ENCODE peak calls at places on chromosomes 2 and 18, in five cellular contexts. F, E, A, P and X are unnamed samples.

GRCh38 chr2:160784034-160784433 is 290.4 kb upstream of the RBMS1 start:
- DNase-seq in F (no peak), E (no peak), A (no peak), P (no peak), X (no peak)

GRCh38 chr18:21315741-21316187 is 73.7 kb downstream of the GREB1L start:
- DNase-seq in F (no peak), E (no peak), A (no peak), P (peak; percentile 88), X (no peak)

GRCh38 chr2:38128653-38129052 is 52.7 kb upstream of the CYP1B1 start:
- DNase-seq in F (no peak), E (no peak), A (peak; percentile 78), P (no peak), X (no peak)

GRCh38 chr18:49207373-49207772 is 253.1 kb downstream of the DYM start:
- DNase-seq in F (no peak), E (no peak), A (no peak), P (peak; percentile 89), X (no peak)

GRCh38 chr2:109279243-109279860 is 150.3 kb downstream of the SH3RF3 start:
- DNase-seq in F (no peak), E (no peak), A (peak; percentile 51), P (peak; percentile 54), X (no peak)

GRCh38 chr2:133314761-133315160 is 253.5 kb downstream of the NCKAP5 start:
- DNase-seq in F (no peak), E (no peak), A (no peak), P (no peak), X (no peak)

GRCh38 chr2:173101687-173102086 is 26.0 kb downstream of the MAP3K20 start:
- DNase-seq in F (no peak), E (no peak), A (no peak), P (no peak), X (no peak)

GRCh38 chr2:239400000-239400831 is 604 bp downstream of the HDAC4 start:
- DNase-seq in F (peak; percentile 67), E (no peak), A (peak; percentile 72), P (no peak), X (peak; percentile 26)

GRCh38 chr2:232646726-232647125 is 13.3 kb downstream of the EFHD1 start:
- DNase-seq in F (no peak), E (no peak), A (no peak), P (no peak), X (no peak)

GRCh38 chr18:44599409-44599808 is 81.3 kb upstream of the SETBP1 start:
- DNase-seq in F (no peak), E (no peak), A (no peak), P (peak; percentile 83), X (no peak)

GRCh38 chr2:88032070-88032702 is 15.8 kb upstream of the RNU2-63P start:
- DNase-seq in F (no peak), E (no peak), A (no peak), P (no peak), X (no peak)

GRCh38 chr18:9380571-9381390 is 46.2 kb downstream of the TWSG1 start:
- DNase-seq in F (no peak), E (no peak), A (no peak), P (peak; percentile 57), X (no peak)

GRCh38 chr18:73752965-73753364 is 394.7 kb downstream of the FBXO15 start:
- DNase-seq in F (no peak), E (no peak), A (no peak), P (peak; percentile 37), X (no peak)

GRCh38 chr2:164777847-164778246 is 63.8 kb downstream of the COBLL1 start:
- DNase-seq in F (no peak), E (no peak), A (no peak), P (peak; percentile 21), X (no peak)

GRCh38 chr2:234334146-234334545 is 162.7 kb downstream of the ARL4C start:
- DNase-seq in F (no peak), E (no peak), A (no peak), P (no peak), X (no peak)

GRCh38 chr2:99572380-99572779 is 82.6 kb upstream of the REV1 start:
- DNase-seq in F (no peak), E (no peak), A (no peak), P (peak; percentile 44), X (no peak)

GRCh38 chr2:179440642-179441251 is 176.1 kb upstream of the SESTD1 start:
- DNase-seq in F (peak; percentile 41), E (peak; percentile 10), A (no peak), P (peak; percentile 23), X (peak; percentile 32)

GRCh38 chr2:149799296-149799695 is 211.7 kb upstream of the MMADHC start:
- DNase-seq in F (peak; percentile 12), E (no peak), A (no peak), P (peak; percentile 9), X (no peak)

GRCh38 chr2:120767486-120768005 is 31.9 kb downstream of the GLI2 start:
- DNase-seq in F (no peak), E (no peak), A (peak; percentile 51), P (no peak), X (no peak)

GRCh38 chr2:67050621-67051020 is 346.5 kb upstream of the ETAA1 start:
- DNase-seq in F (no peak), E (no peak), A (no peak), P (no peak), X (no peak)

GRCh38 chr2:131039908-131040660 is 53.2 kb downstream of the FAM168B start:
- DNase-seq in F (no peak), E (peak; percentile 32), A (peak; percentile 59), P (no peak), X (peak; percentile 40)

GRCh38 chr2:53911434-53912189 is 51.8 kb upstream of the GPR75 start:
- DNase-seq in F (no peak), E (no peak), A (no peak), P (peak; percentile 3), X (no peak)

GRCh38 chr18:51361130-51361860 is 163.8 kb upstream of the MEX3C start:
- DNase-seq in F (no peak), E (no peak), A (no peak), P (no peak), X (no peak)

GRCh38 chr18:3075491-3075890 is 62.5 kb upstream of the LPIN2 start:
- DNase-seq in F (no peak), E (no peak), A (no peak), P (peak; percentile 17), X (no peak)

GRCh38 chr2:173571021-173571821 is 216.5 kb downstream of the CDCA7 start:
- DNase-seq in F (peak; percentile 59), E (no peak), A (no peak), P (peak; percentile 35), X (no peak)

GRCh38 chr18:6891788-6892187 is 162.3 kb downstream of the ARHGAP28 start:
- DNase-seq in F (peak; percentile 27), E (no peak), A (no peak), P (no peak), X (no peak)

GRCh38 chr18:79139206-79139605 is 70.0 kb downstream of the ATP9B start:
- DNase-seq in F (peak; percentile 17), E (peak; percentile 17), A (no peak), P (no peak), X (peak; percentile 32)

GRCh38 chr18:38635706-38636105 is 1070.1 kb upstream of the CELF4 start:
- DNase-seq in F (no peak), E (no peak), A (no peak), P (no peak), X (no peak)

DNA sequence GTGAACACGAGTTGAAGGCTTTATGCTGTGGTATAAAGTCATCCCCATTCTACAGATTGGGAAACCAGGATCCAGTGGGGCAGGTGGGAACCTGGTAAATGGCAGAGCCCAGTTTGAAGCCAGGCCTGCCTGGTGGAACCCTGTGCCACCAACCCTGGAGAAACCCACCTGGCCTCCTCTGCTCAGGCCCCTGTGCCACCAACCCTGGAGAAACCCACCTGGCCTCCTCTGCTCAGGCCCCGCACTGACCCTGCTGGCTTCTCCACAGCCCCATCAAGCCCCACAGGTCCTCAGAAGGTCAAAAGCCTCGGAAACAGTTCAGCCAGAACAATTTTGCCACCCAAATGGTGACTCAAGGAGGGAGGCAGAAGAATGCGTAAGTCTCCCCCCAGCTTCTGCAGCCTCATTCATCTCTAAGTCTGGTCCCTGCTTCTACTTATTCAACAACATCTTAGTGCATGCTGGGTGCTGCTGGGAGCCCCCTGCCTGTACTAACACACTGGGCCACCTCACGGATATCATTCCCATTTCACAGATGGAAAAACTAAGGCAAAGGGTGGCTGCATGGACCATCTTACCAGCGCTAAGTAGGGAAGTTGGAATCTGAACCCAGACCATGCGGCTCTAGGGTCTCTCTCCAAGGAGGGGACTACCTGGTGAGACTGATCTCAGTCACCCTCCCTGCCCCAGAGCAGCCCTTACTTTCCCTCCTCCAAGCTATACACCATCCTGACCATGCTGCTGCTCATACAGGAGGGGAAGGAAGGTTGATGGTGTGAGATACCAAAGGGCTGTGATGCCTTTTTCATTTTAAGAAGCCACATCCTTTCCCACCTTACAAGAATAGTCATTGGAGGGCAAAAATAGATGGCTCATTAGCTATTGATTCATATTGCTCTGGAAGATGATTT is 93.7 kb upstream of the ID2 start:
- DNase-seq in F (no peak), E (no peak), A (no peak), P (no peak), X (peak; percentile 32)
- H3K4me1 ChIP-seq in F (no peaks in the 10 kb centered on the region), E (peaks cover 12% of the 10 kb centered on the region), A (peaks cover 10% of the 10 kb centered on the region), P (no peaks in the 10 kb centered on the region), X (peaks cover 23% of the 10 kb centered on the region)

DNA sequence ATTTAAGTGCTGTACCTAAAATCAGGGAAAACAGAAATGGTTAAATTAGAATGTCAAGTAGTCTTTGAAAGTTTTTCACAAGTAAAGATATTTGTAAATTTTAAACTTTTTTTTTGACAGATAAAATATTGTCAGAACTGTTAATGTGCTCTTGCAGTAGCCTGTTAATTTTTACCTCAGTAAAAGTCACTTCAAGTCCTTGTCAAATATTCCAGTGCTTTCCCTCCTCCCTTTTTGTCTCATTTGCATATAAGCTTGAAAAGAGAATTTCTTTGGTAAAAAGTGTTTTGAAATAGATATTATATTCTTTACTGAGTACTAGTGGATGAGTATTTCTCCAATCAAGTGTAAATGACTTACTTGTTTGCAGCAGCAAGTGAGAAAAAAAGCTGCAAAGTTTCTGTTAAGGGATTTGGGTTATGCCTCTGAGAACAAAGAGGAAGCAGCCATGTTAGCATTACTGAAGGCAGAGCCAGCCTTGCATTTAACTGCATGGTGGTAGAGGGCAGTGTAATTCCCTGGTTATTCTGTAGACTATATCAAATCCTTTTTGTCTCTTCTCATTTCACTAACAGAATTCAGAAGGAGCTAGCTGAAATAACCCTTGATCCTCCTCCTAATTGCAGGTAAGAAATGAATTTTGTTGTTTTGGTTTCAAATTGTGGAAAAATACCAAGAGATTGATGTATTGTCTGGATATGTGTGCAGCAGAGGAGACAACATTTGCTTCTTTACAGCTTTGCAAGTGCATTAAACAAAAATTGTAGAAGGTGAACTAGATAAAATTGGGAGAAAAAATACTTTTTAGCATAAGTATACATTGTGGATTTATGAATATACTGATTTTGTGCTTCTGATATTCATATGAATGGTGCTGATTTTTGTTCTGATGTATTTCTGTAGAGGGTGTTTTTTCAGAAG is 3.3 kb downstream of the UBE2E3 start:
- DNase-seq in F (peak; percentile 55), E (peak; percentile 44), A (no peak), P (peak; percentile 68), X (peak; percentile 34)
- H3K4me1 ChIP-seq in F (peaks cover 4% of the 10 kb centered on the region), E (peaks cover 26% of the 10 kb centered on the region), A (peaks cover 28% of the 10 kb centered on the region), P (peaks cover 16% of the 10 kb centered on the region), X (peaks cover 35% of the 10 kb centered on the region)

DNA sequence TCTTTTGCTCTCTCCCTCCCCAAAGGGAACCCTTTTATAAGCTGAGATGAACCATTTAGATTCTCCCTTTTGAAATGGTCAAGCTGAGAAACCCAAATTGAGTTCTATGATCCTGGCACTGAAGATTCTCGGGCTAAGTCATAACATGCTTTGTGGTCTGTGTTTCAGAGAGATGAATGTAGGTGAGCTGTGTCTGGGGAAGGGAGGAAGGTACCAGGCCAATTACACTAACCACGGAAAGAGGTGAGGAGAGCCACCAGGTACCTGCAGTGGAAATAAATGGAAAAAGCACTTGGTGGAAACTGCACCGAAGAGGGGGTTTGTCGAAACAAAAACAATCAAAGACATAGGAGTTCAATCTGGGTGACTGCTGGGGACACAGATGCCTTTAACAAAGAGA is 996 bp upstream of the MRPL44 start:
- DNase-seq in F (no peak), E (no peak), A (no peak), P (no peak), X (no peak)
- H3K4me1 ChIP-seq in F (peaks cover 7% of the 10 kb centered on the region), E (peaks cover 30% of the 10 kb centered on the region), A (peaks cover 41% of the 10 kb centered on the region), P (peaks cover 5% of the 10 kb centered on the region), X (peaks cover 46% of the 10 kb centered on the region)

GRCh38 chr2:60361498-60361897 is 192.0 kb downstream of the BCL11A start:
- DNase-seq in F (no peak), E (no peak), A (no peak), P (no peak), X (no peak)
- H3K4me1 ChIP-seq in F (no peaks in the 10 kb centered on the region), E (no peaks in the 10 kb centered on the region), A (no peaks in the 10 kb centered on the region), P (no peaks in the 10 kb centered on the region), X (no peaks in the 10 kb centered on the region)